ENCODE peak calls at places on chromosomes 12 and 14, in ten cellular contexts. T is ovary, X is tibial artery, A is MM.1S, Z is heart right ventricle, D is A549, M is Panc1, Q is uterus, R is mammary epithelial cell, B is testis. E is an unnamed sample.

GRCh38 chr12:31634620-31635019 is 24.9 kb upstream of the ETFBKMT start:
- DNase-seq in Q (no peak), M (no peak), D (no peak), T (no peak), R (no peak), B (no peak), Z (no peak), X (no peak), A (no peak), E (no peak)

GRCh38 chr12:130080205-130080604 is 82.1 kb upstream of the FZD10 start:
- DNase-seq in A (no peak), B (no peak), Q (no peak), X (no peak), M (no peak), T (no peak), R (no peak), D (no peak), Z (no peak), E (no peak)

GRCh38 chr12:41552507-41553047 is 364.5 kb downstream of the PDZRN4 start:
- DNase-seq in R (no peak), X (no peak), Z (no peak), A (no peak), Q (no peak), D (no peak), T (no peak), B (no peak), M (no peak), E (no peak)

GRCh38 chr14:74886001-74886400 is 4.3 kb downstream of the DLST start:
- DNase-seq in R (peak; percentile 75), Q (peak; percentile 31), B (no peak), X (no peak), D (no peak), Z (no peak), T (no peak), M (no peak), A (no peak), E (peak; percentile 98)

GRCh38 chr12:121159467-121160307 is 27.0 kb downstream of the P2RX7 start:
- DNase-seq in Z (no peak), D (no peak), X (no peak), R (no peak), B (no peak), M (no peak), T (no peak), Q (no peak), A (no peak), E (no peak)

GRCh38 chr12:102740157-102741032 is 176.6 kb downstream of the PAH start:
- DNase-seq in A (peak; percentile 46), R (peak; percentile 1), D (peak; percentile 12), Z (no peak), T (no peak), M (no peak), Q (no peak), X (no peak), B (no peak), E (peak; percentile 36)

GRCh38 chr12:120292661-120293531 is at the start of gene RNU4-1:
- DNase-seq in M (peak; percentile 86), A (peak; percentile 83), Z (peak; percentile 81), D (peak; percentile 59), T (peak; percentile 82), B (peak; percentile 90), R (peak; percentile 99), Q (peak; percentile 79), X (peak; percentile 80), E (peak; percentile 97)

GRCh38 chr12:53046655-53047220 is 3.1 kb upstream of the TNS2 start:
- DNase-seq in T (peak; percentile 94), B (peak; percentile 93), R (peak; percentile 68), M (no peak), X (peak; percentile 97), A (peak; percentile 21), D (peak; percentile 81), Q (peak; percentile 93), Z (peak; percentile 89), E (peak; percentile 86)

DNA sequence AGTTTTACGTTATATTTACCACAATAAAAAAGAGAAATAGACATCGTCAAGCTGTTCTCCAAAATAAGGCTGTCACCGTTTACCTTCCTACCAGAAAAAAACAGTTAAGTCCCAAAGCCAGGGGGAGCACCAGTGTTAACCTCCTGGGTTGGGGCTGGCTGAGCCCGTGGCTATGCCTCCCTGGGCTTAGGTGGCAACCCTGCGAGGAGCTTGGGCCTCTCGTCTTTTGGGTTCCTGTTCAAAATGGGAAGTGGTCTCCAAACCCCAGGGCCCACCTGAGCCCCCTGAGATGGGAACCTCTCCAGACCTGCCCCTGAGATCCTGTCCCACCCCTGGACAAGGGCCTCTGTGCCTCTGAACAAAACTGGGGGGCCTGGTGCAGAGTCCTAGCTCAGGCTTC is 22.9 kb downstream of the PACS2 start:
- DNase-seq in R (no peak), M (no peak), Q (no peak), B (no peak), A (no peak), D (no peak), X (no peak), Z (no peak), T (no peak), E (no peak)
- H3K4me1 ChIP-seq in R (no peaks in the 10 kb centered on the region), M (no peaks in the 10 kb centered on the region), Q (no peaks in the 10 kb centered on the region), B (peaks cover 31% of the 10 kb centered on the region), A (no peaks in the 10 kb centered on the region), D (no peaks in the 10 kb centered on the region), X (peaks cover 35% of the 10 kb centered on the region), Z (peaks cover 76% of the 10 kb centered on the region), T (peaks cover 17% of the 10 kb centered on the region), E (peaks cover 1% of the 10 kb centered on the region)

DNA sequence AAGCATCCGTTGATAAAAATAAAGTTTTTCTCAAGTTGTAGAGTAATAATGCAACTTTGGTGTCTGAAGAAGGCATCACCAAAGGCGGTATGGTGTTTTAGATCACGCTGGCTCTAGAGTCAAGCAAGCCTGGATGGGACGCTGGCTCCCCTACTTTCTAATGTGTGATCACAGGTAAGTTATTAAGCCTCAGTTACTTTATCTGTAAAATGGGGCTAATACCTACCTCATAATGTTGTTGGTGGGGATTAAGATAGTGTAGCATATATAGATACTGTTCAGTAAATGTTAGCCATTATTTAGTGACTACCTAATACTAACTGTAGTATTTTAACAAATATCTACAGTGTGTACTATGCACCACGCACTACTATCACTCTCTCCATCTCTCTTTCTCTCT is 45.8 kb downstream of the SLC38A1 start:
- DNase-seq in D (no peak), B (no peak), Q (no peak), A (no peak), Z (no peak), M (no peak), X (no peak), R (no peak), T (no peak), E (no peak)
- H3K4me1 ChIP-seq in D (peaks cover 27% of the 10 kb centered on the region), B (no peaks in the 10 kb centered on the region), Q (peaks cover 3% of the 10 kb centered on the region), A (peaks cover 45% of the 10 kb centered on the region), Z (peaks cover 37% of the 10 kb centered on the region), M (peaks cover 7% of the 10 kb centered on the region), X (peaks cover 65% of the 10 kb centered on the region), R (peaks cover 46% of the 10 kb centered on the region), T (no peaks in the 10 kb centered on the region), E (peaks cover 8% of the 10 kb centered on the region)

GRCh38 chr12:122162976-122163375 is 11.0 kb downstream of the IL31 start:
- DNase-seq in Q (no peak), A (no peak), T (no peak), Z (no peak), B (no peak), D (no peak), X (no peak), M (no peak), R (no peak), E (no peak)
- H3K4me1 ChIP-seq in Q (no peaks in the 10 kb centered on the region), A (no peaks in the 10 kb centered on the region), T (no peaks in the 10 kb centered on the region), Z (no peaks in the 10 kb centered on the region), B (no peaks in the 10 kb centered on the region), D (no peaks in the 10 kb centered on the region), X (no peaks in the 10 kb centered on the region), M (no peaks in the 10 kb centered on the region), R (no peaks in the 10 kb centered on the region), E (no peaks in the 10 kb centered on the region)

GRCh38 chr12:107914460-107914977 is 140.0 kb downstream of the ASCL4 start:
- DNase-seq in R (no peak), T (no peak), B (no peak), Z (no peak), D (no peak), M (no peak), A (no peak), Q (no peak), X (no peak), E (no peak)

GRCh38 chr12:107917912-107918800 is 143.7 kb downstream of the ASCL4 start:
- DNase-seq in Q (no peak), B (peak; percentile 17), M (no peak), R (peak; percentile 39), T (no peak), D (peak; percentile 54), Z (no peak), X (no peak), A (peak; percentile 54), E (peak; percentile 5)

GRCh38 chr12:107906719-107907118 is 132.2 kb downstream of the ASCL4 start:
- DNase-seq in R (no peak), X (no peak), M (no peak), A (no peak), Z (no peak), D (no peak), T (no peak), B (no peak), Q (no peak), E (no peak)

DNA sequence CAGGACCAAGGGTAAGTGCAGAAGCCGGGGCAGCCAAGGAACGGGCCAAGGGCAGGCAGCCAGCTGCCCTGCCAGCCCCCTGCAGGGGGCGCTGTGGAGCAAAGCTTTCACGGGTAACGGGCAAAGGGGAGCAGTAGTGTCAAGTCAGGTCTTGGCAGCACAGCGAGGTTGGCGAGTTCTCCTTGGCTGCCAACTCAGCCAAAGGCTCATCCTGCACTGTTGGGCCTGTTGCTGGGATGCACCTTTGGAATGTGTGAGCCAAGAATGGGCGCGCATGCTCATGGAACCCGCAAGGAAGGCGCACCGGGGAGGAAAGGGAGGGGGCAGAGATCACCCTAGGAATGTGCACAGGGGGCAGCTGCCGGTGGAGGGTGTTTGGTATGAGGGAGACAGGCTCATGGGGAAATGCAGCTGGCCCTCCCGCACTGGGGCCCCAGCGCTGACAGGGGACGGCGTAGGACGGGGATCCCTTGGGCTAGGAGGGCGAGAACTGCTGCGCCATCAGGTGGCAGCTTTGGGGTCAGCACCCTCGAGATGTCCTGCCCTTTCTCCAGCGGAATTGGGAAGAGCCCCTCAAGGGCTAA is 138.0 kb downstream of the ASCL4 start:
- DNase-seq in Z (no peak), B (peak; percentile 79), X (no peak), T (no peak), A (peak; percentile 63), D (peak; percentile 55), Q (no peak), R (peak; percentile 51), M (no peak), E (no peak)
- H3K4me1 ChIP-seq in Z (no peaks in the 10 kb centered on the region), B (no peaks in the 10 kb centered on the region), X (peaks cover 7% of the 10 kb centered on the region), T (no peaks in the 10 kb centered on the region), A (no peaks in the 10 kb centered on the region), D (no peaks in the 10 kb centered on the region), Q (no peaks in the 10 kb centered on the region), R (peaks cover 3% of the 10 kb centered on the region), M (no peaks in the 10 kb centered on the region), E (no peaks in the 10 kb centered on the region)